ENCODE peak calls at places on chromosomes 12 and 14, in four cellular contexts. L, P, X and H are unnamed samples.

GRCh38 chr14:74510955-74511354 is 17.4 kb downstream of the ISCA2 start:
- DNase-seq in L (no peak), P (no peak), X (no peak), H (no peak)

GRCh38 chr12:21831671-21832357 is 57.3 kb upstream of the KCNJ8 start:
- DNase-seq in L (no peak), P (no peak), X (no peak), H (no peak)

GRCh38 chr14:91058017-91058675 is 2.3 kb downstream of the RPS6KA5 start:
- DNase-seq in L (no peak), P (no peak), X (no peak), H (no peak)

GRCh38 chr14:25056688-25057078 is 6.7 kb upstream of the STXBP6 start:
- DNase-seq in L (no peak), P (no peak), X (no peak), H (no peak)

GRCh38 chr14:68820999-68821683 is 28.3 kb upstream of the ZFP36L1 start:
- DNase-seq in L (no peak), P (peak; percentile 83), X (no peak), H (no peak)

GRCh38 chr12:42510823-42511222 is 78.7 kb downstream of the PRICKLE1 start:
- DNase-seq in L (no peak), P (no peak), X (peak; percentile 15), H (no peak)

GRCh38 chr12:795305-795704 is 42.9 kb downstream of the WNK1 start:
- DNase-seq in L (no peak), P (no peak), X (no peak), H (no peak)

GRCh38 chr12:121524196-121524930 is 56.5 kb downstream of the KDM2B start:
- DNase-seq in L (no peak), P (no peak), X (no peak), H (no peak)

GRCh38 chr12:68119724-68120211 is 39.8 kb downstream of the IFNG start:
- DNase-seq in L (no peak), P (peak; percentile 73), X (no peak), H (no peak)

GRCh38 chr12:125890366-125890905 is 825.2 kb downstream of the AACS start:
- DNase-seq in L (no peak), P (no peak), X (no peak), H (no peak)

GRCh38 chr12:12048714-12049113 is 22.0 kb upstream of the BCL2L14 start:
- DNase-seq in L (no peak), P (no peak), X (no peak), H (no peak)

GRCh38 chr14:22334275-22334577 is 254.8 kb downstream of the DAD1 start:
- DNase-seq in L (no peak), P (no peak), X (no peak), H (no peak)

GRCh38 chr14:70622111-70622712 is 19.5 kb upstream of the TTC9 start:
- DNase-seq in L (peak; percentile 64), P (no peak), X (no peak), H (peak; percentile 19)

GRCh38 chr12:111692575-111693210 is 6.8 kb downstream of the ACAD10 start:
- DNase-seq in L (no peak), P (no peak), X (no peak), H (peak; percentile 45)

GRCh38 chr12:57139796-57140649 is 7.4 kb downstream of the LRP1-AS start:
- DNase-seq in L (no peak), P (no peak), X (no peak), H (no peak)

GRCh38 chr12:82529954-82530353 is 156.8 kb upstream of the TMTC2 start:
- DNase-seq in L (no peak), P (no peak), X (no peak), H (no peak)

GRCh38 chr14:91858536-91859275 is 8.6 kb downstream of the TC2N start:
- DNase-seq in L (peak; percentile 26), P (no peak), X (no peak), H (peak; percentile 18)

GRCh38 chr14:61476737-61477410 is 155.5 kb downstream of the PRKCH start:
- DNase-seq in L (no peak), P (no peak), X (no peak), H (peak; percentile 18)

GRCh38 chr12:57138526-57139272 is 8.7 kb downstream of the LRP1-AS start:
- DNase-seq in L (peak; percentile 83), P (no peak), X (no peak), H (peak; percentile 63)

GRCh38 chr12:89883630-89884364 is 175.2 kb upstream of the ATP2B1 start:
- DNase-seq in L (no peak), P (no peak), X (peak; percentile 13), H (no peak)
- TF ChIP-seq SP1 in L (no peak), P (no peak), X (no peak), H (no peak)

GRCh38 chr14:44988694-44989093 is 26.7 kb downstream of the TOGARAM1 start:
- DNase-seq in L (no peak), P (no peak), X (no peak), H (no peak)

GRCh38 chr14:44995196-44995595 is 33.2 kb downstream of the TOGARAM1 start:
- DNase-seq in L (peak; percentile 67), P (no peak), X (no peak), H (no peak)

GRCh38 chr14:44989497-44990440 is 27.8 kb downstream of the TOGARAM1 start:
- DNase-seq in L (no peak), P (no peak), X (no peak), H (no peak)
- TF ChIP-seq TAF1 in L (no peak), P (no peak), X (no peak), H (no peak)

GRCh38 chr14:50785506-50786063 is 45.4 kb downstream of the NIN start:
- DNase-seq in L (no peak), P (no peak), X (no peak), H (no peak)
- TF ChIP-seq SIN3A in L (no peak), P (no peak), X (no peak), H (no peak)

GRCh38 chr14:55593698-55594097 is 13.7 kb downstream of the KTN1 start:
- DNase-seq in L (peak; percentile 27), P (no peak), X (no peak), H (peak; percentile 15)
- TF ChIP-seq SP1 in L (no peak), P (no peak), X (no peak), H (no peak)